ENCODE peak calls at places on chromosomes 7 and 10, in seven cellular contexts. L is fibroblast of mammary gland, M is lower lobe of right lung, N is glutamatergic neuron, I is mucosa of descending colon, V is kidney, H is fibroblast of the aortic adventitia. X is an unnamed sample.

GRCh38 chr7:73770002-73770859 is at the start of gene CLDN3:
- DNase-seq in N (peak), L (no peak), H (no peak), V (peak), M (peak), I (peak), X (peak)

GRCh38 chr10:2094171-2094570 is 356.8 kb upstream of the ADARB2 start:
- DNase-seq in L (no peak), M (no peak), N (no peak), H (no peak), V (no peak), I (no peak), X (no peak)

GRCh38 chr7:155284496-155285274 is 13.0 kb upstream of the INSIG1 start:
- DNase-seq in V (no peak), I (no peak), L (no peak), M (no peak), H (no peak), N (no peak), X (no peak)

GRCh38 chr7:156954941-156955340 is 5.4 kb downstream of the NOM1 start:
- DNase-seq in V (no peak), H (no peak), L (no peak), M (no peak), I (no peak), N (no peak), X (no peak)

GRCh38 chr7:32164341-32164996 is 94.3 kb upstream of the PDE1C start:
- DNase-seq in V (no peak), M (no peak), I (no peak), L (peak), N (no peak), H (peak), X (no peak)

GRCh38 chr7:156065400-156065799 is 253.1 kb upstream of the SHH start:
- DNase-seq in V (no peak), L (no peak), I (no peak), N (no peak), M (no peak), H (no peak), X (no peak)

GRCh38 chr10:78717200-78717599 is 351.6 kb upstream of the ZMIZ1 start:
- DNase-seq in H (peak), V (no peak), N (no peak), M (no peak), L (peak), I (no peak), X (no peak)

GRCh38 chr7:157425137-157425731 is 88.4 kb downstream of the DNAJB6 start:
- DNase-seq in I (no peak), N (no peak), H (no peak), L (no peak), V (peak), M (peak), X (no peak)

GRCh38 chr7:127154101-127154500 is 98.6 kb downstream of the GRM8 start:
- DNase-seq in M (no peak), H (no peak), N (no peak), V (no peak), L (no peak), I (no peak), X (no peak)

GRCh38 chr10:100858742-100859141 is 54.0 kb upstream of the SLF2 start:
- DNase-seq in L (no peak), N (no peak), M (no peak), H (no peak), V (no peak), I (no peak), X (no peak)

DNA sequence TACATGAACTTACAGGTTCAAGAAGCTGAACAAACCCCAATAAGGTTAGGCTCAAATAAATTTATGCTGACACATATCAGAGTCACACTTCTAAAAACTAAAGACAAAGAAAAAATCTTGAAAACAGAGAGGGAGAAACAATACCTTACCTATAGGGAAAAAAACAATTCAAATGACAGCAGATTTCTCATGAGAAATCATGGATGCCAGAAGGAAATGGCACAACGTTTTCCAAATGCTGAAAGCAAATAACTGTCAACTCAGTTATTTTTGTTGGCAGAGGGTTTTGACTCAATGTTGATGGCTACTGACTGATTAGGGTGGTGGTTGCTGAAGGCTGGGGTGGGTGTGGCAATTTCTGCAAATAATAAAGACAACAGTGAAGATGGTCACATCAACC is 239.4 kb downstream of the ARHGAP12 start:
- DNase-seq in V (no peak), L (no peak), I (no peak), M (no peak), N (no peak), H (no peak), X (no peak)
- TF ChIP-seq CTCF in V (no peak), L (no peak), I (no peak), M (no peak), N (no peak), H (no peak), X (no peak)

GRCh38 chr7:44789990-44790389 is 6.5 kb upstream of the PPIA start:
- DNase-seq in L (no peak), H (no peak), V (no peak), N (no peak), I (no peak), M (no peak), X (no peak)

GRCh38 chr7:44793919-44794715 is 2.4 kb upstream of the PPIA start:
- DNase-seq in N (no peak), L (no peak), V (no peak), M (no peak), H (no peak), I (no peak), X (no peak)

GRCh38 chr7:44787041-44787440 is 9.4 kb upstream of the PPIA start:
- DNase-seq in M (no peak), I (no peak), L (no peak), H (no peak), V (no peak), N (no peak), X (no peak)

GRCh38 chr7:44787762-44788161 is 8.7 kb upstream of the PPIA start:
- DNase-seq in V (no peak), N (no peak), H (no peak), I (no peak), M (no peak), L (no peak), X (no peak)

DNA sequence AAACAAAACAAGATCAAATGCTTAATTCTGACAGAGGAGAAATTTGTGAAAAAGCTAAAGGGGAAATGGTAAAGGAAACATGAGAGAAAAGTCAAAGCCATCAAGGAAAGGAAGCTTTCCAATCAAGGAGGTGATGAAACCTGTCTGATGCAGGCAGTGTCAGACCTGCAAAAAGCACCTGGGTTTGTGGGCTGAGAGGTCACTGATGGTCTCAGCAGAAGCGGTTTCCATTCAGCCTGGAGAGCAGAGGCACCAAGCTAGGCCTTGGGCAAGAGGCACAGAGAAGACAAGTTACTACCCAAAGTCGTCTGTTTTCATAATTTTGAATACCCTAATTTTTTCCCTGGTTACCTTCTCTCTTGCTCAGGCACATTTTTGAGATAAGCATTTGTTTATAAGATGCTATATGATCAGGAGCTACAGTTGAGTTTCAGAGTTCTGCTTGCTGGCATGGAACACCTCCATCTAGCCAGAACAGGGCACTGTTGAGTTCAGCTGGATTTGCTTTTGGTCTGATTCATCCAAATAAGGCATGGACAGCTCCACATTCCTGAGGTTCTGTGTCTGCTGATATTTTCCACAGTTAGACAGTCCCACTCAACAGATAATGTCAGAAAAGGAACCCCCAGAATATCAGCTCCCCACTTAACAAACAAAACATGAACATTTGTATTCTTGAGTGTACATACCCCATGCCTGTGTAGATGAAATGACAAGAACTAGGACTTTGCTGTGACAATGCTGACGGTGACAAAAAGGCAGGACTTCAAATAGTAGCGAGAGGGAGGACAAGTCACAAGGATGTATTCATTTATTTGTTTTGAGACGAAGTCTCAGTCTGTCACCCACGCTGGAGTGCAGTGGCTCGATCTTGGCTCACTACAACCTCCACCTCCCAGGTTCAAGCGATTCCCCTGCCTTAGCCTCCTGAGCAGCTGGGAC is 4.9 kb upstream of the PPIA start:
- DNase-seq in L (peak), N (no peak), H (peak), I (no peak), V (no peak), M (no peak), X (no peak)
- TF ChIP-seq CTCF in L (peak), N (no peak), H (peak), I (no peak), V (no peak), M (no peak), X (no peak)

GRCh38 chr10:106216085-106216484 is 948.4 kb downstream of the SORCS1 start:
- DNase-seq in L (no peak), H (no peak), I (no peak), N (no peak), V (no peak), M (no peak), X (no peak)

GRCh38 chr10:106217627-106218026 is 946.9 kb downstream of the SORCS1 start:
- DNase-seq in H (no peak), V (no peak), N (no peak), M (no peak), L (no peak), I (no peak), X (no peak)

GRCh38 chr10:106213493-106213892 is 951.0 kb downstream of the SORCS1 start:
- DNase-seq in I (no peak), H (no peak), L (no peak), V (no peak), M (no peak), N (no peak), X (no peak)

DNA sequence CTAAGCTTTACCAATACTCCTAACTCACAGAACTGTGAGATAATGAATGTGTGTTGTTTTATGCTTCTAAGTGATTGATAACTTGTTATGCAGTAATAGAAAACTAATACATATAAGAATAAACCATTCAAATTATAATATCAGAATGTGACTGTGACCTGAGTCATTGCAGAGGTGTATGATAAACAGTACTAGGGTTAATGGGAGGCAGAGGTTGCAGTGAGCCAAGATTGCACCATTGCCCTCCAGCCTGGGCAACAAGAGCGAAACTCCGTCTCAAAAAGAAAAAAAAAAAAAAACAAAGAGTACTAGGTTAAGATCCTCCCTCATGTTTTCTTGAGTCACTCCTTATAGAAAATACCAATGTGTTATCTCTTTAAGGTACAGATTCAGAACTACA is 950.3 kb downstream of the SORCS1 start:
- DNase-seq in I (no peak), V (no peak), N (no peak), H (no peak), L (no peak), M (no peak), X (no peak)
- TF ChIP-seq CTCF in I (no peak), V (no peak), N (no peak), H (no peak), L (no peak), M (no peak), X (no peak)

GRCh38 chr10:77428776-77429395 is 208.7 kb downstream of the KCNMA1 start:
- DNase-seq in L (peak), M (peak), V (no peak), N (peak), I (no peak), H (peak), X (no peak)
- TF ChIP-seq CTCF in L (peak), M (peak), V (peak), N (peak), I (peak), H (peak), X (peak)

DNA sequence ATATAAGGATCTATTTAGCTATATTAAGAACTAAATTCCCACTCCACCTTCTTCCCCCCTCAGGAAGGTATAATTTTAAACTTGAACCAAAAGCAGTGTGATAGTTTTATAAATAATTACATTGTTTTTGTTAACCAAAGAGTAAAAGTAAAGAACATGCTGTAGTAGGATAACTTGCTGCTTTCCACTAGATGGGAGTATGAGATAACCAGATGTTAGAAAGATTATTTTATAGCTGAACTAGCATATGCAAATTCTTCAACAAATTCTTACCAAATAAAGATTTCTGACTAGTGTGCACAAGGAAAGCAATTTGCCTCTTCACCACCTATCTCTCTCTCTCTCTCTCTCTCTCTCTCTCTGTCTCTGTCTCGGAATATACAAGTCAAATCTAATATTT is 31.8 kb downstream of the TES start:
- DNase-seq in H (peak), L (peak), I (no peak), M (no peak), V (no peak), N (no peak), X (no peak)
- TF ChIP-seq CTCF in H (no peak), L (peak), I (no peak), M (no peak), V (no peak), N (no peak), X (no peak)

X was measured in type B pancreatic cell.